ENCODE peak calls at places on chromosomes 4 and X, in four cellular contexts. V is naive thymus-derived CD4-positive, alpha-beta T cell; T is mucosa of descending colon; N is right atrium auricular region. Y is an unnamed sample. For H3K4me1, the result is how much of the 10 kb centered on the place peaks cover.

GRCh38 chrX:20594985-20595384 is 328.3 kb upstream of the RPS6KA3 start:
- DNase-seq in V (no peak), T (no peak), N (no peak), Y (no peak)

GRCh38 chrX:110425222-110425621 is 66.6 kb downstream of the RTL9 start:
- DNase-seq in V (no peak), T (no peak), N (no peak), Y (no peak)

GRCh38 chr4:81429607-81430006 is 42.1 kb downstream of the RASGEF1B start:
- DNase-seq in V (no peak), T (no peak), N (no peak), Y (no peak)

GRCh38 chr4:66613591-66613990 is 931.7 kb downstream of the CENPC start:
- DNase-seq in V (no peak), T (no peak), N (no peak), Y (no peak)

GRCh38 chrX:137427813-137428212 is 138.1 kb upstream of the ZIC3 start:
- DNase-seq in V (no peak), T (no peak), N (no peak), Y (no peak)

GRCh38 chr4:100746141-100746540 is 228.3 kb upstream of the EMCN start:
- DNase-seq in V (no peak), T (no peak), N (no peak), Y (no peak)

GRCh38 chr4:152363086-152363485 is 172.8 kb downstream of the FBXW7 start:
- DNase-seq in V (no peak), T (no peak), N (no peak), Y (no peak)

GRCh38 chr4:43816107-43816506 is 632.5 kb downstream of the KCTD8 start:
- DNase-seq in V (no peak), T (no peak), N (no peak), Y (no peak)

GRCh38 chr4:24589448-24589847 is 5.1 kb upstream of the DHX15 start:
- DNase-seq in V (no peak), T (no peak), N (no peak), Y (peak)

GRCh38 chrX:20038966-20039365 is 48.1 kb upstream of the BCLAF3 start:
- DNase-seq in V (no peak), T (no peak), N (no peak), Y (no peak)

GRCh38 chr4:151822331-151822730 is 61.5 kb upstream of the GATB start:
- DNase-seq in V (no peak), T (no peak), N (no peak), Y (no peak)

GRCh38 chr4:10336471-10336870 is 120.8 kb downstream of the ZNF518B start:
- DNase-seq in V (no peak), T (no peak), N (no peak), Y (no peak)

GRCh38 chr4:29263011-29263410 is 1457.2 kb upstream of the PCDH7 start:
- DNase-seq in V (no peak), T (no peak), N (no peak), Y (no peak)

GRCh38 chr4:116015062-116015461 is 901.6 kb upstream of the NDST4 start:
- DNase-seq in V (no peak), T (no peak), N (no peak), Y (no peak)

GRCh38 chr4:154560824-154561231 is 2.0 kb upstream of the FGB start:
- DNase-seq in V (no peak), T (no peak), N (no peak), Y (no peak)

GRCh38 chrX:122783918-122784317 is 400.2 kb upstream of the GRIA3 start:
- DNase-seq in V (no peak), T (no peak), N (no peak), Y (no peak)

GRCh38 chr4:53777244-53777984 is 186.1 kb upstream of the LNX1 start:
- DNase-seq in V (no peak), T (no peak), N (no peak), Y (no peak)

GRCh38 chr4:153211986-153212720 is 7.9 kb downstream of the TRIM2 start:
- DNase-seq in V (no peak), T (no peak), N (no peak), Y (no peak)

GRCh38 chrX:102765217-102765616 is 44.7 kb downstream of the GPRASP3 start:
- DNase-seq in V (no peak), T (no peak), N (peak), Y (no peak)

GRCh38 chr4:11039494-11040142 is 355.1 kb upstream of the CLNK start:
- DNase-seq in V (no peak), T (no peak), N (no peak), Y (no peak)

GRCh38 chrX:78075787-78076389 is 28.2 kb upstream of the PGK1 start:
- DNase-seq in V (no peak), T (no peak), N (no peak), Y (no peak)

GRCh38 chrX:55715847-55716246 is 1.7 kb upstream of the RRAGB start:
- DNase-seq in V (no peak), T (no peak), N (no peak), Y (no peak)

GRCh38 chr4:78800965-78801364 is 24.8 kb downstream of the BMP2K start:
- DNase-seq in V (no peak), T (peak), N (no peak), Y (no peak)

GRCh38 chrX:96481831-96482230 is 202.8 kb upstream of the DIAPH2 start:
- DNase-seq in V (no peak), T (no peak), N (no peak), Y (no peak)

GRCh38 chrX:42020225-42020624 is 96.9 kb upstream of the CASK start:
- DNase-seq in V (peak), T (no peak), N (no peak), Y (no peak)

GRCh38 chr4:148261861-148262260 is 180.4 kb downstream of the NR3C2 start:
- DNase-seq in V (no peak), T (no peak), N (no peak), Y (no peak)

GRCh38 chrX:150036181-150036580 is 97.9 kb upstream of the EOLA2 start:
- DNase-seq in V (no peak), T (peak), N (no peak), Y (no peak)

GRCh38 chr4:7135389-7135746 is 57.0 kb upstream of the SORCS2 start:
- DNase-seq in V (no peak), T (no peak), N (no peak), Y (no peak)

GRCh38 chr4:165631208-165631894 is 241.7 kb upstream of the TLL1 start:
- DNase-seq in V (no peak), T (no peak), N (no peak), Y (no peak)

GRCh38 chr4:10582966-10583365 is 101.6 kb downstream of the CLNK start:
- DNase-seq in V (no peak), T (no peak), N (no peak), Y (no peak)

GRCh38 chrX:107773206-107773605 is 2.4 kb downstream of the TSC22D3 start:
- DNase-seq in V (no peak), T (no peak), N (no peak), Y (no peak)

GRCh38 chrX:13468096-13468495 is 101.3 kb upstream of the EGFL6 start:
- DNase-seq in V (no peak), T (no peak), N (no peak), Y (no peak)

DNA sequence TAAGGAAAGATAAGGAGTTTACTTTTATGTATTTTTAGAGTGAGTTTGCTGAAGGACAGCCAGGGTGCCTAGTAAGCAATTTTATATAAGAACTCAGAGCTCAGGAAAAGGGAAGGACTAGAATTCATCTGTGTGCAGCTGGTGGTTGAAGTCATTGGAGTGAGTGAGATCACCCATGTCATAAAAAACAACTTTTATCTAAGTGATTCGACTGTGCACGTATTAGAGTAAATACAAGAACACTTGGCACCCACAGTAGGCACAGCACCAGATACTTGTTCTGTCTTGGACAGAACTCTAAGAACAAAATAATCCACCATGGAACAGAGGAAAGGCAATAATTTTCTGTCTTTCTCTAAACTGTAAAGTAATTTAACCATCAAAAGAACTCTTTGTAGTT is 31.6 kb downstream of the SYNPO2 start:
- DNase-seq in V (no peak), T (no peak), N (no peak), Y (no peak)
- H3K4me1 ChIP-seq in V (under half), T (under half), N (half or more), Y (under half)

DNA sequence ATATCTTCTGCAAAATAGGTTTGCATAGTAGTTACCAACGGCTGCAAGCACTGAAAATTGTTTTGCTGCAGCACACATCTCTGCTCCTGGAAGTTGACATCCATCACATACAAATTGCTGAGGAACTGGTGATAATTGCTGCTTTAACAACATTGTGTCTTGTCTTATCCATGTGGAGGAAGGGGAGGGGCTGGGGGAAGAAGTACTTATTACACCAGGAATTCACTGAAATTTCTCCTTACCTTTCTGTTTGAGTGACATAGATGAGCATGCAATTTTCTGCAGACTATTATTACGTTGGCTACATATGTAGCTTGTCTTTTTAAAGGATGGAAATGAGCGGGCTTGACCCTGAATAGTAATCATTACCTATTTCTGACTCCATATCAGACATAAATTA is 1905.5 kb downstream of the PCDH7 start:
- DNase-seq in V (no peak), T (no peak), N (no peak), Y (no peak)
- H3K4me1 ChIP-seq in V (under half), T (under half), N (under half), Y (under half)

DNA sequence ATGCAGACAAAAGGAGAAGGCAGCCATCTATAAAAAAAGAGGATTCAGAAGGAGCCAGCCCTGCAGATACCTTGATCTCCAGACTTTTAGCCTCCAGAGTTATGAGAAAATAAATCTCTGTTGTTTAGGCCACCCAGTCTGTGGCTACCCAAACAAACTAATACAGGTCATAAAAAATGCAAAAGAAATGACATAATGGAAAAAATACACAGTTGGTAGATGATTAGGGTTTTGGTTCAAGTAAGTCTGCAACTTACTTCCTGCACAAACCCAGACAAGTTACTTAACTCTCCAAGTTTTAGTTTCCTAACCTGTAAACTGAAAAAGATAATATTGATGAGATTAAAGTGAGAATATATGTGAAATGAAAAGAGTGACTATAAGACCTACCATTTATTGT is 11.3 kb downstream of the QDPR start:
- DNase-seq in V (no peak), T (no peak), N (no peak), Y (no peak)
- H3K4me1 ChIP-seq in V (under half), T (under half), N (under half), Y (under half)

GRCh38 chr4:2076908-2077534 is 17.9 kb downstream of the NAT8L start:
- DNase-seq in V (no peak), T (no peak), N (no peak), Y (no peak)
- H3K4me1 ChIP-seq in V (under half), T (under half), N (under half), Y (under half)

DNA sequence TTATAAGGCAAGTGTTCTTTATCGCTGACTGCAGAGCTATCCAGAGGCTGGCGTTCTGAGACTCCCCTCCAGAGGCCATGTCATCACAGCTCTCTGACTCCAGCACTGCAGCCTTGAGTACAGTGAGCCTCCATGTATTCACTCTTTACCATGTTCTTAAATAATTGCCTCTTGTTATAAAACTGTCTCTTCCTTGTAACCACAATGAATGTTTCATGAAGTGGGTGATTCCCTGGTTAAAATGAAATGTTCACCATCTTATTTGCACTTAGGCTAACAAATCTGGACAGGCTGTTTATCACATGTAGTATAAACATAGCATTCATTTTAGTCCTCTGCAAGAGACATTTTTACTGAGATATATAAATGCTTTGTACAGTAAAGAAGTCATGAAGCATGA is 43.8 kb downstream of the GUCY1B1 start:
- DNase-seq in V (no peak), T (no peak), N (no peak), Y (no peak)
- H3K4me1 ChIP-seq in V (under half), T (under half), N (under half), Y (under half)

GRCh38 chrX:3295731-3296130 is 50.7 kb downstream of the MXRA5 start:
- DNase-seq in V (no peak), T (no peak), N (no peak), Y (no peak)
- H3K4me1 ChIP-seq in V (under half), T (under half), N (under half), Y (under half)

GRCh38 chr4:121799208-121799823 is 1.8 kb upstream of the EXOSC9 start:
- DNase-seq in V (no peak), T (no peak), N (no peak), Y (no peak)
- H3K4me1 ChIP-seq in V (under half), T (under half), N (under half), Y (under half)

GRCh38 chr4:174494146-174494545 is 28.1 kb downstream of the HPGD start:
- DNase-seq in V (no peak), T (no peak), N (no peak), Y (no peak)
- H3K4me1 ChIP-seq in V (under half), T (under half), N (under half), Y (under half)